ENCODE peak calls at places on chromosomes 4 and X, in four cellular contexts. B is nephron progenitor cell, W is T-helper 2 cell, N is neuronal stem cell. H is an unnamed sample.

GRCh38 chr4:76301068-76301774 is 5.3 kb upstream of the STBD1 start:
- DNase-seq in B (no peak), W (no peak), N (no peak), H (no peak)

GRCh38 chr4:119139822-119140252 is 4.2 kb downstream of the MYOZ2 start:
- DNase-seq in B (no peak), W (no peak), N (no peak), H (peak)

GRCh38 chrX:45767021-45767491 is 566.4 kb upstream of the DIPK2B start:
- DNase-seq in B (no peak), W (no peak), N (no peak), H (peak)

GRCh38 chrX:11481035-11481434 is 184.7 kb downstream of the ARHGAP6 start:
- DNase-seq in B (no peak), W (no peak), N (no peak), H (no peak)

GRCh38 chr4:138138774-138139173 is 103.4 kb downstream of the SLC7A11 start:
- DNase-seq in B (no peak), W (no peak), N (no peak), H (no peak)

GRCh38 chr4:81747242-81747930 is 275.7 kb upstream of the RASGEF1B start:
- DNase-seq in B (no peak), W (no peak), N (no peak), H (no peak)

GRCh38 chrX:128216364-128216763 is 164.2 kb upstream of the ACTRT1 start:
- DNase-seq in B (no peak), W (no peak), N (no peak), H (no peak)

GRCh38 chrX:3493605-3494004 is 147.2 kb upstream of the MXRA5 start:
- DNase-seq in B (no peak), W (no peak), N (no peak), H (no peak)

GRCh38 chr4:23915459-23916132 is 25.7 kb upstream of the PPARGC1A start:
- DNase-seq in B (no peak), W (no peak), N (no peak), H (no peak)

GRCh38 chrX:70979136-70979762 is 48.4 kb upstream of the SLC7A3 start:
- DNase-seq in B (no peak), W (no peak), N (no peak), H (no peak)

GRCh38 chr4:105474110-105474518 is 252 bp upstream of the PPA2 start:
- DNase-seq in B (peak), W (no peak), N (no peak), H (no peak)

GRCh38 chrX:111649641-111650040 is 31.3 kb upstream of the ALG13 start:
- DNase-seq in B (no peak), W (no peak), N (no peak), H (no peak)

GRCh38 chr4:151599876-151600275 is 160.9 kb downstream of the GATB start:
- DNase-seq in B (no peak), W (no peak), N (no peak), H (no peak)

GRCh38 chrX:48617542-48618340 is 20.4 kb downstream of the WDR13 start:
- DNase-seq in B (no peak), W (no peak), N (no peak), H (no peak)

GRCh38 chr4:128387600-128388351 is 100.2 kb upstream of the PGRMC2 start:
- DNase-seq in B (no peak), W (no peak), N (no peak), H (no peak)

GRCh38 chr4:5780831-5781480 is 70.0 kb downstream of the EVC start:
- DNase-seq in B (no peak), W (no peak), N (no peak), H (no peak)

GRCh38 chr4:41466249-41466648 is 71.7 kb upstream of the LIMCH1 start:
- DNase-seq in B (no peak), W (no peak), N (no peak), H (no peak)

GRCh38 chr4:36399762-36400353 is 118.4 kb downstream of the DTHD1 start:
- DNase-seq in B (peak), W (no peak), N (no peak), H (peak)

GRCh38 chr4:94446386-94446785 is 5.4 kb upstream of the PDLIM5 start:
- DNase-seq in B (no peak), W (no peak), N (no peak), H (no peak)

GRCh38 chr4:89316187-89316586 is 8.6 kb upstream of the GPRIN3 start:
- DNase-seq in B (no peak), W (no peak), N (no peak), H (no peak)

GRCh38 chrX:112734250-112734649 is 54.5 kb upstream of the LHFPL1 start:
- DNase-seq in B (no peak), W (no peak), N (no peak), H (no peak)

GRCh38 chr4:95304898-95305297 is 243.9 kb downstream of the UNC5C start:
- DNase-seq in B (no peak), W (no peak), N (peak), H (no peak)

GRCh38 chr4:154686838-154687237 is 57.0 kb upstream of the LRAT start:
- DNase-seq in B (no peak), W (no peak), N (no peak), H (no peak)

GRCh38 chr4:3320361-3321023 is 27.7 kb downstream of the RGS12 start:
- DNase-seq in B (no peak), W (no peak), N (no peak), H (no peak)

GRCh38 chr4:82500830-82501229 is 61.0 kb downstream of the TMEM150C start:
- DNase-seq in B (no peak), W (no peak), N (no peak), H (no peak)

GRCh38 chr4:81052119-81053068 is 21.9 kb downstream of the BMP3 start:
- DNase-seq in B (peak), W (no peak), N (peak), H (peak)

GRCh38 chrX:70433848-70434351 is 10.7 kb upstream of the DLG3 start:
- DNase-seq in B (peak), W (peak), N (peak), H (peak)

GRCh38 chr4:27181672-27182071 is 321.0 kb downstream of the STIM2 start:
- DNase-seq in B (no peak), W (no peak), N (no peak), H (no peak)

GRCh38 chr4:26267087-26267486 is 53.7 kb upstream of the RBPJ start:
- DNase-seq in B (no peak), W (no peak), N (no peak), H (no peak)

GRCh38 chr4:20196476-20196875 is 55.2 kb upstream of the SLIT2 start:
- DNase-seq in B (no peak), W (no peak), N (no peak), H (no peak)

GRCh38 chr4:165079476-165079875 is 25.8 kb downstream of the TRIM75 start:
- DNase-seq in B (no peak), W (no peak), N (no peak), H (no peak)

GRCh38 chr4:86432552-86433134 is 72.8 kb upstream of the MAPK10 start:
- DNase-seq in B (no peak), W (no peak), N (no peak), H (no peak)

GRCh38 chrX:53281321-53281822 is at the start of gene IQSEC2:
- DNase-seq in B (peak), W (no peak), N (no peak), H (no peak)

GRCh38 chr4:137861682-137862081 is 329.4 kb upstream of the PCDH18 start:
- DNase-seq in B (no peak), W (no peak), N (no peak), H (no peak)

GRCh38 chr4:149719357-149719756 is 96.3 kb downstream of the IQCM start:
- DNase-seq in B (no peak), W (no peak), N (no peak), H (no peak)

H was measured in central memory CD4-positive, alpha-beta T cell.